ENCODE peak calls at places on chromosome 1, in five cellular contexts. S, Y, G, Q and D are unnamed samples.

GRCh38 chr1:162186406-162186805 is 116.9 kb downstream of the NOS1AP start:
- DNase-seq in S (no peak), Y (no peak), G (no peak), Q (no peak), D (no peak)

GRCh38 chr1:157249326-157249725 is 111.1 kb upstream of the ETV3 start:
- DNase-seq in S (no peak), Y (no peak), G (no peak), Q (peak; percentile 30), D (no peak)

GRCh38 chr1:230866171-230866811 is 2.0 kb downstream of the C1orf198 start:
- DNase-seq in S (peak; percentile 73), Y (no peak), G (no peak), Q (no peak), D (no peak)

GRCh38 chr1:90725341-90725960 is 8.3 kb upstream of the BARHL2 start:
- DNase-seq in S (no peak), Y (no peak), G (no peak), Q (no peak), D (no peak)

GRCh38 chr1:6102227-6102845 is 56.6 kb downstream of the KCNAB2 start:
- DNase-seq in S (no peak), Y (no peak), G (no peak), Q (no peak), D (no peak)

GRCh38 chr1:235298772-235299513 is 29.0 kb downstream of the ARID4B start:
- DNase-seq in S (no peak), Y (no peak), G (no peak), Q (no peak), D (no peak)

GRCh38 chr1:59204001-59204400 is 92.9 kb upstream of the FGGY start:
- DNase-seq in S (peak; percentile 57), Y (no peak), G (no peak), Q (peak; percentile 63), D (no peak)

GRCh38 chr1:1433804-1434130 is 1.7 kb upstream of the VWA1 start:
- DNase-seq in S (no peak), Y (no peak), G (no peak), Q (peak; percentile 62), D (no peak)

GRCh38 chr1:7120863-7121621 is 335.8 kb downstream of the CAMTA1 start:
- DNase-seq in S (no peak), Y (no peak), G (no peak), Q (no peak), D (no peak)

GRCh38 chr1:117178756-117179155 is 32.0 kb downstream of the VTCN1 start:
- DNase-seq in S (no peak), Y (no peak), G (no peak), Q (no peak), D (no peak)

GRCh38 chr1:10796029-10796944 is at the start of gene CASZ1:
- DNase-seq in S (peak; percentile 89), Y (peak; percentile 29), G (peak; percentile 71), Q (peak; percentile 84), D (peak; percentile 54)

GRCh38 chr1:106568161-106568560 is 488.3 kb upstream of the PRMT6 start:
- DNase-seq in S (no peak), Y (no peak), G (no peak), Q (peak; percentile 2), D (no peak)

GRCh38 chr1:209755926-209756607 is at the start of gene TRAF3IP3:
- DNase-seq in S (no peak), Y (no peak), G (no peak), Q (peak; percentile 11), D (no peak)

GRCh38 chr1:60866884-60867648 is 215.3 kb upstream of the NFIA start:
- DNase-seq in S (peak; percentile 28), Y (no peak), G (no peak), Q (no peak), D (peak; percentile 31)

DNA sequence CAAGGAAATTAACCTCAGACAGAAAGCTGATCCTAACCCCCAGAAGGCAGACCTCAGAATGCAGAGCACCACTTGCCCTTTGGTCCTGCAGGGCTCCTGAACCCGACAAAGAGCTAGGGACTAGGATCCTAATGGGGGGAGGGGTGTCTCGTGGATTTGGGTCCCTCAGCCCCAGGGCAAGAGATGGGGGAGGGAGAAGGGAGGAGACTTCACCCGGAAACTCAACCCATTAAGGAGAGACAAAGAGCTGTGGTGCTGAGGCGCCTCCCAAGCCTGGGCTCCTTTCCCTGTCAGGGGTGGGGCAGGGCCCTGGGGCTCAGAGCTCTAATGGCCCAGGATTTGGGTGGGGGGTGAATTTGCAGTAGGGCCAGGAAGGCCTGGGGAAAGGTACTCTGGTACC is 2.9 kb downstream of the NECTIN4 start:
- DNase-seq in S (no peak), Y (no peak), G (no peak), Q (no peak), D (no peak)
- H3K4me3 ChIP-seq in S (no peak overlapping the region), Y (no peak overlapping the region), G (no peak overlapping the region), Q (no peak overlapping the region), D (no peak overlapping the region)

DNA sequence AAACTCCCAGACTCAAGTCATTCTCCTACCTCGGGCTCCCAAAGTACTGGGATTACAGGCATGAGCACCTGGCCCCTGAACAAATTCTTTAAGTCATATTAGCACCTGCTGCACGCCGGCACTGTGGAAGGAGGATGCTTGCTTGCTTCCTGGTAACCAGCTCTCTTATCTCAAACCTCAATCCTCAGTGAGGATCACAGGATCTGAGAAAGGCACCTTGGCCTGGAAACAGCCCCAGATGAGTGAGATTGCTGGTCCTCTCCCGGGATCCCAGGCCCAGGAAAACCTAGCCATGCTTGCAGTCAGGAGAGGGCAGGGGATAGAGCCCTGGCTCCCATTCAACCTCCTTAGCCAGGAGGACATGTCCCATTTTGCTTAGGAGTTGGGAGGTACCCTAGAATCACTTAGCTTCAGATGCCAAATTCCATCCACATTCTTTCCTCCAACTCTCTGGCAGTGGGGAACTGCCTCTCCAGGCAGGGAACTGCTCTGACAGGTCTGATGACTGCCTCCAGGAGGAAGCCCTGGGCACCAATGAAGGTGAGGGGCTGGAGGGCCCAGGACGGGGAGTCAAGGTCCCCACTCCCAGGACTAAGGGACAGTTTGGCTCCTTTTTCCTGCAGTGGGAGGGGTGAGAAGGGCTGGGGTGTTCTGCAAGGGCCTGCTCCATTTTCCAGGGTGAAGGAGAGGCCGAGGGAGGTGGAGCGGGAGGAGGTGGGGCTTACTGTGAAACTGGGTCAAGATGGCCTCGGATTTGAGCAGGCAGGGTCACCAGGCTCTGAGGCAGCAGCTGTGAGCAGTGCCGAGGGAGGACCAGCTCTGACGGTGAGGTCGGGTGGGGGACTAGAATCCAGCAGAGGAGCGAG is 9.5 kb downstream of the GPR37L1 start:
- DNase-seq in S (peak; percentile 35), Y (no peak), G (no peak), Q (peak; percentile 36), D (no peak)
- H3K4me3 ChIP-seq in S (no peak overlapping the region), Y (no peak overlapping the region), G (no peak overlapping the region), Q (no peak overlapping the region), D (no peak overlapping the region)

GRCh38 chr1:240092301-240093119 is 827 bp downstream of the FMN2 start:
- DNase-seq in S (peak; percentile 73), Y (no peak), G (peak; percentile 33), Q (peak; percentile 64), D (no peak)

GRCh38 chr1:240091201-240091600 is 482 bp upstream of the FMN2 start:
- DNase-seq in S (no peak), Y (no peak), G (no peak), Q (no peak), D (no peak)

GRCh38 chr1:240091614-240092300 is at the start of gene FMN2:
- DNase-seq in S (peak; percentile 70), Y (no peak), G (no peak), Q (no peak), D (no peak)

GRCh38 chr1:240094043-240094722 is 2.5 kb downstream of the FMN2 start:
- DNase-seq in S (no peak), Y (no peak), G (no peak), Q (no peak), D (no peak)

GRCh38 chr1:240093120-240093961 is 1.7 kb downstream of the FMN2 start:
- DNase-seq in S (no peak), Y (no peak), G (no peak), Q (no peak), D (no peak)
- H3K4me3 ChIP-seq in S (peak overlapping the region; percentile 83), Y (peak overlapping the region; percentile 84), G (peak overlapping the region; percentile 76), Q (peak overlapping the region; percentile 43), D (peak overlapping the region; percentile 73)

GRCh38 chr1:185693654-185694053 is 40.5 kb upstream of the HMCN1 start:
- DNase-seq in S (no peak), Y (no peak), G (no peak), Q (no peak), D (no peak)

GRCh38 chr1:185694081-185694480 is 40.1 kb upstream of the HMCN1 start:
- DNase-seq in S (no peak), Y (no peak), G (no peak), Q (peak; percentile 58), D (no peak)

GRCh38 chr1:185699874-185700273 is 34.3 kb upstream of the HMCN1 start:
- DNase-seq in S (no peak), Y (no peak), G (no peak), Q (no peak), D (no peak)

GRCh38 chr1:185695299-185695698 is 38.9 kb upstream of the HMCN1 start:
- DNase-seq in S (no peak), Y (no peak), G (no peak), Q (no peak), D (no peak)

DNA sequence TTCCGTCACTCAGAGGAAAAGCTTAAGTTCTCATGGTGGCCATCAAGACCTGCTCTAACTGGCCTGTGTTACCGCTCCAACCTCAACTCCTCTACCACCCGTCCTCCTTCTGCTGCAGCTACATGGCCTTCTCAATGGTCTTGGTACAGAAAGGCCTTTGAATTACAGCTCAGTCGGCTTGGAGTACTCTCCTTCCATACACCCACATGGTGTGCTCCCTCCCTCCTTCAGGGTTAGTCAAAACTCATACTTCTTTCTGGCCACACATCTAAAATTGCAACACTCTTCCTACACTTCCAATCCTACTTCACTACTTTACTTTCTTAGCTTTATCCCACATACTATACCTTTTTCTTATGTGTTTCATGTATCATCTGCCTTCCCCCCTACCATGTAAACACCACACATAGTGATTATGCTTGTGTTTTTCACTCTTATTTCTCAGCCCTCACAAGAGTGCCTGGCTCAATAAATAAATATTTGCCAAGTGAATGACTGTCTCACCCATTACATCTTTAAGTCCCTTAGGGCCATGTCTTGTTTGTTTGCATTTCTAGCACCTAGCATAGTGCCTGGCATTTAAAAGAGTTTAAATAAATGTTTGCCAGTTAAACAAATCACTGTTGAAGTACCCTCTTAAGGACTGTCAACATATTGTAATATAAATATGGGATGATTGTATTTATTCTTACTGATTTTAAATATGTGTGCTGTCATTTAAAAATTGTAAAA is 37.6 kb upstream of the HMCN1 start:
- DNase-seq in S (peak; percentile 12), Y (no peak), G (no peak), Q (no peak), D (no peak)
- H3K4me3 ChIP-seq in S (no peak overlapping the region), Y (no peak overlapping the region), G (no peak overlapping the region), Q (no peak overlapping the region), D (no peak overlapping the region)